ENCODE peak calls at places on chromosomes 7 and 10, in nine cellular contexts. One of them, this sample, is unnamed.

GRCh38 chr7:116552616-116553015 is 27.8 kb downstream of the CAV1 start:
- DNase-seq in HT1080: peak; percentile 70
- DNase-seq in stimulated activated CD4-positive, alpha-beta T cell treated with anti-CD3 and anti-CD28 coated beads, Interleukin-1b, Interleukin-23, amount 100 ng/mL, for 1 hour: no peak
- DNase-seq in stomach: no peak
- DNase-seq in Daoy: peak; percentile 73
- DNase-seq in retina: no peak
- DNase-seq in ACHN: peak; percentile 46
- DNase-seq in psoas muscle: no peak
- DNase-seq in PC-3: peak; percentile 50
- DNase-seq in this sample: no peak

GRCh38 chr7:2629740-2630681 is 1.8 kb upstream of the TTYH3 start:
- DNase-seq in HT1080: peak; percentile 50
- DNase-seq in ACHN: peak; percentile 69
- DNase-seq in stimulated activated CD4-positive, alpha-beta T cell treated with anti-CD3 and anti-CD28 coated beads, Interleukin-1b, Interleukin-23, amount 100 ng/mL, for 1 hour: no peak
- DNase-seq in retina: no peak
- DNase-seq in stomach: peak; percentile 57
- DNase-seq in Daoy: no peak
- DNase-seq in PC-3: peak; percentile 11
- DNase-seq in psoas muscle: no peak
- DNase-seq in this sample: no peak

GRCh38 chr10:5446390-5446926 is 34.1 kb downstream of the NET1 start:
- DNase-seq in stomach: peak; percentile 97
- DNase-seq in psoas muscle: peak; percentile 93
- DNase-seq in ACHN: peak; percentile 90
- DNase-seq in stimulated activated CD4-positive, alpha-beta T cell treated with anti-CD3 and anti-CD28 coated beads, Interleukin-1b, Interleukin-23, amount 100 ng/mL, for 1 hour: peak; percentile 32
- DNase-seq in Daoy: peak; percentile 93
- DNase-seq in HT1080: peak; percentile 83
- DNase-seq in retina: peak; percentile 78
- DNase-seq in PC-3: peak; percentile 83
- DNase-seq in this sample: peak; percentile 97

GRCh38 chr7:157477550-157478212 is 140.9 kb downstream of the DNAJB6 start:
- DNase-seq in retina: no peak
- DNase-seq in stimulated activated CD4-positive, alpha-beta T cell treated with anti-CD3 and anti-CD28 coated beads, Interleukin-1b, Interleukin-23, amount 100 ng/mL, for 1 hour: no peak
- DNase-seq in psoas muscle: no peak
- DNase-seq in HT1080: no peak
- DNase-seq in ACHN: no peak
- DNase-seq in stomach: no peak
- DNase-seq in Daoy: no peak
- DNase-seq in PC-3: no peak
- DNase-seq in this sample: peak; percentile 58

GRCh38 chr10:49837096-49837495 is 75.0 kb upstream of the OGDHL start:
- DNase-seq in ACHN: peak; percentile 93
- DNase-seq in PC-3: peak; percentile 27
- DNase-seq in HT1080: no peak
- DNase-seq in retina: peak; percentile 6
- DNase-seq in stomach: no peak
- DNase-seq in stimulated activated CD4-positive, alpha-beta T cell treated with anti-CD3 and anti-CD28 coated beads, Interleukin-1b, Interleukin-23, amount 100 ng/mL, for 1 hour: no peak
- DNase-seq in psoas muscle: no peak
- DNase-seq in Daoy: no peak
- DNase-seq in this sample: no peak

GRCh38 chr10:31819393-31819820 is 109.2 kb downstream of the ARHGAP12 start:
- DNase-seq in Daoy: no peak
- DNase-seq in stimulated activated CD4-positive, alpha-beta T cell treated with anti-CD3 and anti-CD28 coated beads, Interleukin-1b, Interleukin-23, amount 100 ng/mL, for 1 hour: no peak
- DNase-seq in PC-3: no peak
- DNase-seq in stomach: no peak
- DNase-seq in retina: no peak
- DNase-seq in psoas muscle: peak; percentile 73
- DNase-seq in ACHN: no peak
- DNase-seq in HT1080: no peak
- DNase-seq in this sample: peak; percentile 89

GRCh38 chr7:71712653-71713180 is 580.8 kb downstream of the GALNT17 start:
- DNase-seq in stimulated activated CD4-positive, alpha-beta T cell treated with anti-CD3 and anti-CD28 coated beads, Interleukin-1b, Interleukin-23, amount 100 ng/mL, for 1 hour: no peak
- DNase-seq in psoas muscle: no peak
- DNase-seq in retina: no peak
- DNase-seq in ACHN: no peak
- DNase-seq in HT1080: no peak
- DNase-seq in Daoy: no peak
- DNase-seq in stomach: no peak
- DNase-seq in PC-3: no peak
- DNase-seq in this sample: no peak

GRCh38 chr7:22667562-22668239 is 59.3 kb upstream of the IL6 start:
- DNase-seq in psoas muscle: no peak
- DNase-seq in Daoy: peak; percentile 87
- DNase-seq in stomach: no peak
- DNase-seq in ACHN: no peak
- DNase-seq in stimulated activated CD4-positive, alpha-beta T cell treated with anti-CD3 and anti-CD28 coated beads, Interleukin-1b, Interleukin-23, amount 100 ng/mL, for 1 hour: no peak
- DNase-seq in retina: no peak
- DNase-seq in PC-3: peak; percentile 93
- DNase-seq in HT1080: peak; percentile 93
- DNase-seq in this sample: no peak

GRCh38 chr10:35540296-35541164 is 64.6 kb upstream of the GJD4 start:
- DNase-seq in stomach: no peak
- DNase-seq in PC-3: no peak
- DNase-seq in stimulated activated CD4-positive, alpha-beta T cell treated with anti-CD3 and anti-CD28 coated beads, Interleukin-1b, Interleukin-23, amount 100 ng/mL, for 1 hour: no peak
- DNase-seq in ACHN: no peak
- DNase-seq in Daoy: no peak
- DNase-seq in retina: no peak
- DNase-seq in psoas muscle: no peak
- DNase-seq in HT1080: no peak
- DNase-seq in this sample: no peak

GRCh38 chr7:7944619-7945282 is 23.8 kb upstream of the GLCCI1 start:
- DNase-seq in stomach: peak; percentile 32
- DNase-seq in stimulated activated CD4-positive, alpha-beta T cell treated with anti-CD3 and anti-CD28 coated beads, Interleukin-1b, Interleukin-23, amount 100 ng/mL, for 1 hour: peak; percentile 6
- DNase-seq in ACHN: no peak
- DNase-seq in retina: peak; percentile 60
- DNase-seq in psoas muscle: peak; percentile 82
- DNase-seq in PC-3: no peak
- DNase-seq in Daoy: no peak
- DNase-seq in HT1080: no peak
- DNase-seq in this sample: no peak

GRCh38 chr7:44408596-44408995 is 81.9 kb downstream of the NUDCD3 start:
- DNase-seq in Daoy: no peak
- DNase-seq in stimulated activated CD4-positive, alpha-beta T cell treated with anti-CD3 and anti-CD28 coated beads, Interleukin-1b, Interleukin-23, amount 100 ng/mL, for 1 hour: no peak
- DNase-seq in ACHN: no peak
- DNase-seq in psoas muscle: no peak
- DNase-seq in retina: no peak
- DNase-seq in PC-3: no peak
- DNase-seq in stomach: no peak
- DNase-seq in HT1080: no peak
- DNase-seq in this sample: no peak

GRCh38 chr10:79434816-79435215 is 10.6 kb downstream of the ZCCHC24 start:
- DNase-seq in retina: no peak
- DNase-seq in PC-3: peak; percentile 94
- DNase-seq in ACHN: no peak
- DNase-seq in psoas muscle: peak; percentile 73
- DNase-seq in stimulated activated CD4-positive, alpha-beta T cell treated with anti-CD3 and anti-CD28 coated beads, Interleukin-1b, Interleukin-23, amount 100 ng/mL, for 1 hour: no peak
- DNase-seq in Daoy: peak; percentile 72
- DNase-seq in HT1080: peak; percentile 58
- DNase-seq in stomach: no peak
- DNase-seq in this sample: peak; percentile 77

GRCh38 chr7:85612514-85612913 is 425.7 kb upstream of the SEMA3D start:
- DNase-seq in Daoy: no peak
- DNase-seq in retina: no peak
- DNase-seq in psoas muscle: no peak
- DNase-seq in ACHN: no peak
- DNase-seq in stomach: no peak
- DNase-seq in HT1080: no peak
- DNase-seq in PC-3: no peak
- DNase-seq in stimulated activated CD4-positive, alpha-beta T cell treated with anti-CD3 and anti-CD28 coated beads, Interleukin-1b, Interleukin-23, amount 100 ng/mL, for 1 hour: no peak
- DNase-seq in this sample: no peak

GRCh38 chr7:116542618-116543017 is 17.8 kb downstream of the CAV1 start:
- DNase-seq in stimulated activated CD4-positive, alpha-beta T cell treated with anti-CD3 and anti-CD28 coated beads, Interleukin-1b, Interleukin-23, amount 100 ng/mL, for 1 hour: no peak
- DNase-seq in Daoy: peak; percentile 42
- DNase-seq in HT1080: no peak
- DNase-seq in ACHN: no peak
- DNase-seq in stomach: no peak
- DNase-seq in retina: no peak
- DNase-seq in PC-3: no peak
- DNase-seq in psoas muscle: no peak
- DNase-seq in this sample: no peak

GRCh38 chr10:42926831-42927230 is 144.2 kb downstream of the BMS1 start:
- DNase-seq in HT1080: peak; percentile 32
- DNase-seq in ACHN: peak; percentile 62
- DNase-seq in Daoy: peak; percentile 60
- DNase-seq in PC-3: no peak
- DNase-seq in retina: peak; percentile 51
- DNase-seq in stimulated activated CD4-positive, alpha-beta T cell treated with anti-CD3 and anti-CD28 coated beads, Interleukin-1b, Interleukin-23, amount 100 ng/mL, for 1 hour: no peak
- DNase-seq in psoas muscle: no peak
- DNase-seq in stomach: no peak
- DNase-seq in this sample: no peak